ENCODE peak calls at places on chromosomes 6 and 20, in four cellular contexts. K is EL; B is CD8-positive, alpha-beta T cell; O is transverse colon. V is an unnamed sample.

GRCh38 chr20:28562510-28562898 is 2695.0 kb upstream of the DEFB115 start:
- DNase-seq in K (peak; percentile 81), B (no peak), O (no peak), V (no peak)

GRCh38 chr20:58835231-58835630 is 15.5 kb downstream of the GNAS-AS1 start:
- DNase-seq in K (no peak), B (no peak), O (no peak), V (no peak)

GRCh38 chr6:55943329-55943728 is 67.9 kb upstream of the BMP5 start:
- DNase-seq in K (peak; percentile 35), B (no peak), O (no peak), V (no peak)

GRCh38 chr20:63454729-63455567 is 17.5 kb downstream of the KCNQ2 start:
- DNase-seq in K (no peak), B (no peak), O (no peak), V (no peak)

GRCh38 chr20:46011631-46012482 is 3.1 kb downstream of the MMP9 start:
- DNase-seq in K (peak; percentile 80), B (peak; percentile 19), O (peak; percentile 54), V (no peak)

GRCh38 chr20:48705208-48706115 is 122.3 kb downstream of the PREX1 start:
- DNase-seq in K (no peak), B (no peak), O (no peak), V (no peak)

GRCh38 chr6:155040946-155041345 is 45.8 kb downstream of the TIAM2 start:
- DNase-seq in K (no peak), B (no peak), O (no peak), V (no peak)

GRCh38 chr6:44179648-44180047 is 21.0 kb downstream of the CAPN11 start:
- DNase-seq in K (no peak), B (no peak), O (no peak), V (no peak)

GRCh38 chr6:37279366-37280134 is 21.6 kb upstream of the TMEM217 start:
- DNase-seq in K (peak; percentile 21), B (no peak), O (no peak), V (no peak)

GRCh38 chr6:141158740-141159139 is 974.0 kb upstream of the GJE1 start:
- DNase-seq in K (no peak), B (no peak), O (no peak), V (no peak)